ENCODE peak calls at places on chromosomes 3 and 15, in five cellular contexts. One of them, this sample, is unnamed.

GRCh38 chr15:91099616-91100560 is at the start of gene SV2B:
- DNase-seq in upper lobe of left lung: no peak
- DNase-seq in heart left ventricle: peak
- DNase-seq in esophagus squamous epithelium: no peak
- DNase-seq in uterus: no peak
- DNase-seq in this sample: peak

GRCh38 chr3:34364345-34364744 is 565.9 kb downstream of the PDCD6IP start:
- DNase-seq in upper lobe of left lung: no peak
- DNase-seq in heart left ventricle: no peak
- DNase-seq in esophagus squamous epithelium: no peak
- DNase-seq in uterus: no peak
- DNase-seq in this sample: no peak

GRCh38 chr15:67413770-67414429 is 107.0 kb upstream of the C15orf61 start:
- DNase-seq in upper lobe of left lung: no peak
- DNase-seq in heart left ventricle: no peak
- DNase-seq in esophagus squamous epithelium: no peak
- DNase-seq in uterus: no peak
- DNase-seq in this sample: no peak

GRCh38 chr3:177220136-177220974 is 23.1 kb upstream of the TBL1XR1 start:
- DNase-seq in upper lobe of left lung: no peak
- DNase-seq in heart left ventricle: no peak
- DNase-seq in esophagus squamous epithelium: no peak
- DNase-seq in uterus: no peak
- DNase-seq in this sample: no peak

GRCh38 chr3:126925411-126926171 is 57.3 kb upstream of the PLXNA1 start:
- DNase-seq in upper lobe of left lung: no peak
- DNase-seq in heart left ventricle: no peak
- DNase-seq in esophagus squamous epithelium: no peak
- DNase-seq in uterus: no peak
- DNase-seq in this sample: no peak

GRCh38 chr15:41567870-41568269 is 8.9 kb downstream of the TYRO3 start:
- DNase-seq in upper lobe of left lung: no peak
- DNase-seq in heart left ventricle: no peak
- DNase-seq in esophagus squamous epithelium: no peak
- DNase-seq in uterus: no peak
- DNase-seq in this sample: no peak

GRCh38 chr3:196431193-196432136 is 762 bp downstream of the UBXN7 start:
- DNase-seq in upper lobe of left lung: peak
- DNase-seq in heart left ventricle: peak
- DNase-seq in esophagus squamous epithelium: no peak
- DNase-seq in uterus: peak
- DNase-seq in this sample: peak

GRCh38 chr3:36992806-36993325 is at the start of gene EPM2AIP1:
- DNase-seq in upper lobe of left lung: peak
- DNase-seq in heart left ventricle: peak
- DNase-seq in esophagus squamous epithelium: no peak
- DNase-seq in uterus: no peak
- DNase-seq in this sample: no peak

GRCh38 chr3:38054166-38054991 is 15.4 kb downstream of the DLEC1 start:
- DNase-seq in upper lobe of left lung: peak
- DNase-seq in heart left ventricle: no peak
- DNase-seq in esophagus squamous epithelium: no peak
- DNase-seq in uterus: no peak
- DNase-seq in this sample: no peak

GRCh38 chr3:127590282-127590592 is 296 bp downstream of the TPRA1 start:
- DNase-seq in upper lobe of left lung: no peak
- DNase-seq in heart left ventricle: no peak
- DNase-seq in esophagus squamous epithelium: no peak
- DNase-seq in uterus: no peak
- DNase-seq in this sample: no peak

GRCh38 chr3:39125837-39126500 is 18.5 kb downstream of the TTC21A start:
- DNase-seq in upper lobe of left lung: no peak
- DNase-seq in heart left ventricle: no peak
- DNase-seq in esophagus squamous epithelium: no peak
- DNase-seq in uterus: no peak
- DNase-seq in this sample: no peak

GRCh38 chr3:187795207-187795960 is 50.1 kb upstream of the BCL6 start:
- DNase-seq in upper lobe of left lung: no peak
- DNase-seq in heart left ventricle: no peak
- DNase-seq in esophagus squamous epithelium: no peak
- DNase-seq in uterus: no peak
- DNase-seq in this sample: no peak

GRCh38 chr3:57221883-57222282 is 5.6 kb upstream of the APPL1 start:
- DNase-seq in upper lobe of left lung: no peak
- DNase-seq in heart left ventricle: no peak
- DNase-seq in esophagus squamous epithelium: no peak
- DNase-seq in uterus: no peak
- DNase-seq in this sample: no peak

GRCh38 chr15:42427429-42428223 is 63.3 kb downstream of the ZNF106 start:
- DNase-seq in upper lobe of left lung: no peak
- DNase-seq in heart left ventricle: no peak
- DNase-seq in esophagus squamous epithelium: no peak
- DNase-seq in uterus: no peak
- DNase-seq in this sample: no peak

GRCh38 chr3:125643127-125643526 is 47.8 kb upstream of the OSBPL11 start:
- DNase-seq in upper lobe of left lung: no peak
- DNase-seq in heart left ventricle: no peak
- DNase-seq in esophagus squamous epithelium: no peak
- DNase-seq in uterus: no peak
- DNase-seq in this sample: no peak

GRCh38 chr3:4568831-4569230 is 75.7 kb downstream of the ITPR1 start:
- DNase-seq in upper lobe of left lung: no peak
- DNase-seq in heart left ventricle: no peak
- DNase-seq in esophagus squamous epithelium: no peak
- DNase-seq in uterus: no peak
- DNase-seq in this sample: no peak

GRCh38 chr3:4573153-4573552 is 80.0 kb downstream of the ITPR1 start:
- DNase-seq in upper lobe of left lung: no peak
- DNase-seq in heart left ventricle: no peak
- DNase-seq in esophagus squamous epithelium: no peak
- DNase-seq in uterus: no peak
- DNase-seq in this sample: no peak

GRCh38 chr3:4570840-4571621 is 77.9 kb downstream of the ITPR1 start:
- DNase-seq in upper lobe of left lung: no peak
- DNase-seq in heart left ventricle: no peak
- DNase-seq in esophagus squamous epithelium: no peak
- DNase-seq in uterus: no peak
- DNase-seq in this sample: no peak

GRCh38 chr3:4574426-4574965 is 81.3 kb downstream of the ITPR1 start:
- DNase-seq in upper lobe of left lung: no peak
- DNase-seq in heart left ventricle: no peak
- DNase-seq in esophagus squamous epithelium: no peak
- DNase-seq in uterus: no peak
- DNase-seq in this sample: no peak

GRCh38 chr3:4571690-4572334 is 78.7 kb downstream of the ITPR1 start:
- DNase-seq in upper lobe of left lung: no peak
- DNase-seq in heart left ventricle: no peak
- DNase-seq in esophagus squamous epithelium: no peak
- DNase-seq in uterus: no peak
- DNase-seq in this sample: no peak
- TF ChIP-seq CTCF in upper lobe of left lung: no peak
- TF ChIP-seq CTCF in heart left ventricle: no peak
- TF ChIP-seq CTCF in esophagus squamous epithelium: no peak
- TF ChIP-seq CTCF in uterus: no peak
- TF ChIP-seq CTCF in this sample: no peak

DNA sequence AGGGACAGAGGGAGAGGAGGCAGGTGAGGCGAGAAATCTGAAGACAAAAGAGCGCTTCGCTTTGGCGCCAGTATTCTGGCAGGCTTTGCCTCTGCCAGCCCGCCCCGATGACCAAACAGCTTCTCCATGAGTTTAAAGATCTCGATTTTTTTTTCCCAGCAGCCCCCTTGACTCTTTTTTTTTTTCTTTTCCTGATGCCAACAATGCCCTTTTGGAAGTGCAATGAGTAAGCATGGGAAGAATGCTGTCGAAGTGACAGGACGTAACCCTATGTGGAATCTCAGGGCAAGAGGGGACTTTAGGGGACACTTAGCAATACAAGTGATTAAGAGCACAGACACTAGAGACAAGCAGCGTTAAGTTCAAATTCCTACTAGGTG is 211.7 kb downstream of the FGF12 start:
- DNase-seq in upper lobe of left lung: no peak
- DNase-seq in heart left ventricle: no peak
- DNase-seq in esophagus squamous epithelium: no peak
- DNase-seq in uterus: no peak
- DNase-seq in this sample: no peak
- H3K4me3 ChIP-seq in upper lobe of left lung: no peak
- H3K4me3 ChIP-seq in heart left ventricle: no peak
- H3K4me3 ChIP-seq in esophagus squamous epithelium: peak
- H3K4me3 ChIP-seq in uterus: no peak
- H3K4me3 ChIP-seq in this sample: no peak

GRCh38 chr3:148748323-148748722 is 50.6 kb downstream of the AGTR1 start:
- DNase-seq in upper lobe of left lung: no peak
- DNase-seq in heart left ventricle: no peak
- DNase-seq in esophagus squamous epithelium: no peak
- DNase-seq in uterus: no peak
- DNase-seq in this sample: no peak
- TF ChIP-seq POLR2A in upper lobe of left lung: no peak
- TF ChIP-seq POLR2A in heart left ventricle: no peak
- TF ChIP-seq POLR2A in esophagus squamous epithelium: no peak
- TF ChIP-seq POLR2A in uterus: no peak
- TF ChIP-seq POLR2A in this sample: no peak

GRCh38 chr3:45333549-45333948 is 54.8 kb upstream of the LARS2 start:
- DNase-seq in upper lobe of left lung: no peak
- DNase-seq in heart left ventricle: no peak
- DNase-seq in esophagus squamous epithelium: no peak
- DNase-seq in uterus: no peak
- DNase-seq in this sample: no peak
- TF ChIP-seq CTCF in upper lobe of left lung: no peak
- TF ChIP-seq CTCF in heart left ventricle: no peak
- TF ChIP-seq CTCF in esophagus squamous epithelium: no peak
- TF ChIP-seq CTCF in uterus: no peak
- TF ChIP-seq CTCF in this sample: no peak

GRCh38 chr3:171980578-171981270 is 58.7 kb upstream of the FNDC3B start:
- DNase-seq in upper lobe of left lung: no peak
- DNase-seq in heart left ventricle: no peak
- DNase-seq in esophagus squamous epithelium: no peak
- DNase-seq in uterus: no peak
- DNase-seq in this sample: no peak
- H3K4me3 ChIP-seq in upper lobe of left lung: no peak
- H3K4me3 ChIP-seq in heart left ventricle: no peak
- H3K4me3 ChIP-seq in esophagus squamous epithelium: no peak
- H3K4me3 ChIP-seq in uterus: no peak
- H3K4me3 ChIP-seq in this sample: no peak

GRCh38 chr3:32391643-32392529 is at the start of gene CMTM7:
- DNase-seq in upper lobe of left lung: peak
- DNase-seq in heart left ventricle: peak
- DNase-seq in esophagus squamous epithelium: no peak
- DNase-seq in uterus: peak
- DNase-seq in this sample: peak
- TF ChIP-seq POLR2A in upper lobe of left lung: no peak
- TF ChIP-seq POLR2A in heart left ventricle: peak
- TF ChIP-seq POLR2A in esophagus squamous epithelium: peak
- TF ChIP-seq POLR2A in uterus: peak
- TF ChIP-seq POLR2A in this sample: no peak

This sample was measured in lower leg skin.